ENCODE peak calls at places on chromosomes 2 and 18, in seven cellular contexts. One of them, this sample, is unnamed. For H3K4me1 and H3K27me3, the result is how much of the 10 kb centered on the place peaks cover.

GRCh38 chr2:42036413-42036812 is 11.4 kb upstream of the PKDCC start:
- DNase-seq in SK-N-SH: no peak
- DNase-seq in HepG2: no peak
- DNase-seq in HCT116: no peak
- DNase-seq in K562: no peak
- DNase-seq in H1: no peak
- DNase-seq in GM12878: no peak
- DNase-seq in this sample: no peak

GRCh38 chr2:237441605-237442004 is 27.6 kb upstream of the COL6A3 start:
- DNase-seq in SK-N-SH: peak
- DNase-seq in HepG2: no peak
- DNase-seq in HCT116: no peak
- DNase-seq in K562: no peak
- DNase-seq in H1: no peak
- DNase-seq in GM12878: no peak
- DNase-seq in this sample: no peak

GRCh38 chr2:40343904-40344303 is 108.0 kb downstream of the SLC8A1 start:
- DNase-seq in SK-N-SH: no peak
- DNase-seq in HepG2: no peak
- DNase-seq in HCT116: no peak
- DNase-seq in K562: no peak
- DNase-seq in H1: no peak
- DNase-seq in GM12878: no peak
- DNase-seq in this sample: no peak

GRCh38 chr18:76875390-76876330 is 53.3 kb downstream of the ZNF236 start:
- DNase-seq in SK-N-SH: peak
- DNase-seq in HepG2: peak
- DNase-seq in HCT116: peak
- DNase-seq in K562: peak
- DNase-seq in H1: peak
- DNase-seq in GM12878: no peak
- DNase-seq in this sample: peak

GRCh38 chr2:67342394-67342793 is 54.7 kb upstream of the ETAA1 start:
- DNase-seq in SK-N-SH: no peak
- DNase-seq in HepG2: no peak
- DNase-seq in HCT116: no peak
- DNase-seq in K562: no peak
- DNase-seq in H1: no peak
- DNase-seq in GM12878: no peak
- DNase-seq in this sample: no peak

GRCh38 chr2:18849841-18850578 is 260.6 kb upstream of the NT5C1B start:
- DNase-seq in SK-N-SH: no peak
- DNase-seq in HepG2: no peak
- DNase-seq in HCT116: no peak
- DNase-seq in K562: no peak
- DNase-seq in H1: no peak
- DNase-seq in GM12878: no peak
- DNase-seq in this sample: no peak

GRCh38 chr2:30934071-30934470 is 126.8 kb upstream of the CAPN13 start:
- DNase-seq in SK-N-SH: no peak
- DNase-seq in HepG2: no peak
- DNase-seq in HCT116: no peak
- DNase-seq in K562: no peak
- DNase-seq in H1: no peak
- DNase-seq in GM12878: no peak
- DNase-seq in this sample: no peak

GRCh38 chr18:44818668-44819403 is 138.1 kb downstream of the SETBP1 start:
- DNase-seq in SK-N-SH: no peak
- DNase-seq in HepG2: no peak
- DNase-seq in HCT116: no peak
- DNase-seq in K562: no peak
- DNase-seq in H1: no peak
- DNase-seq in GM12878: no peak
- DNase-seq in this sample: no peak

GRCh38 chr2:1586946-1587840 is 157.1 kb downstream of the PXDN start:
- DNase-seq in SK-N-SH: no peak
- DNase-seq in HepG2: no peak
- DNase-seq in HCT116: no peak
- DNase-seq in K562: no peak
- DNase-seq in H1: no peak
- DNase-seq in GM12878: no peak
- DNase-seq in this sample: no peak

GRCh38 chr2:10534514-10535250 is 86.6 kb upstream of the ODC1 start:
- DNase-seq in SK-N-SH: no peak
- DNase-seq in HepG2: peak
- DNase-seq in HCT116: no peak
- DNase-seq in K562: no peak
- DNase-seq in H1: no peak
- DNase-seq in GM12878: no peak
- DNase-seq in this sample: no peak

GRCh38 chr2:143841935-143842334 is 678.0 kb downstream of the ZEB2 start:
- DNase-seq in SK-N-SH: peak
- DNase-seq in HepG2: no peak
- DNase-seq in HCT116: no peak
- DNase-seq in K562: no peak
- DNase-seq in H1: no peak
- DNase-seq in GM12878: no peak
- DNase-seq in this sample: no peak

GRCh38 chr2:171319164-171319810 is 114.5 kb downstream of the METTL8 start:
- DNase-seq in SK-N-SH: no peak
- DNase-seq in HepG2: no peak
- DNase-seq in HCT116: no peak
- DNase-seq in K562: no peak
- DNase-seq in H1: peak
- DNase-seq in GM12878: peak
- DNase-seq in this sample: no peak

DNA sequence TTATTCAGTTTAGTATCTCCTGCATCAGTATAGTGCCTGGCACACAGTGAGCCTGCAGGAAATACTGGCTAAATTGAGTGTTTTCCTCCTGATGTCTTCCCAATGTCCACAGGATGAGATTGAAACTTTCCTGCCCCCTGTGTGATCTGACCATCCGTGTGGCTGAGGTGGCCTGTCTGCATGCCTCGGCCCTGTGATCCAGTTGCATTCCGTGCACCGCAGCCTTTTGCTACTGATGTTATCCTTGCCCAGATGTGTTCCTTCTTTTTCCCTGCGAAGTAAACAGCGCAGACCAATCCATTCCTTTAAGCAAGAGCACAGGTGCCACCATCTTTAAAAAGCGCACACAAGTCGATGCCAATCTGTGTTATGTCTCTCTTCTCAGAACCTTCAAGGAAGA is 462.6 kb downstream of the PTPRM start:
- DNase-seq in SK-N-SH: no peak
- DNase-seq in HepG2: no peak
- DNase-seq in HCT116: no peak
- DNase-seq in K562: no peak
- DNase-seq in H1: no peak
- DNase-seq in GM12878: no peak
- DNase-seq in this sample: no peak
- H3K4me1 ChIP-seq in SK-N-SH: under half
- H3K4me1 ChIP-seq in HepG2: under half
- H3K4me1 ChIP-seq in HCT116: under half
- H3K4me1 ChIP-seq in K562: under half
- H3K4me1 ChIP-seq in H1: under half
- H3K4me1 ChIP-seq in GM12878: under half
- H3K4me1 ChIP-seq in this sample: under half

DNA sequence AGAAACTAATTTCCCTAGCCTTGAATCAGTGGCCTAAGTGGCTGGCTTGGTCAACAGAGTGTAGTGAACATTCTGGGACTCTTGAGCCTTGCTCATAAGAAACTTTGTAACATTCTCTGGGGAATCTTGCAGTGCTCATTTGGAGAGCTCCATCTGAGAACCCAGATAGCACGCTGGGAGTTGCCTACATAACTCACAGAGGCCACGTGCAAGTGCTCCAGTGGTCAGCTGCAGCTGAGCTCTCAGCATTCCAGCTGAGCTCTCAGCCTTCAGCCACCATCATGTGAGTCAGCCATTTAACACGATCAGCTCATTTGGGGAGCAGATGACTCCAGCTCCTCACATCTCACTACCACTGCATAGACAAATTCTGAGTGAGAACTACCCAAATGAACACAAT is 25.5 kb upstream of the CTNNA2 start:
- DNase-seq in SK-N-SH: no peak
- DNase-seq in HepG2: no peak
- DNase-seq in HCT116: no peak
- DNase-seq in K562: no peak
- DNase-seq in H1: no peak
- DNase-seq in GM12878: no peak
- DNase-seq in this sample: no peak
- TF ChIP-seq SIN3A in SK-N-SH: no peak
- TF ChIP-seq SIN3A in HepG2: no peak
- TF ChIP-seq SIN3A in HCT116: no peak
- TF ChIP-seq SIN3A in K562: no peak
- TF ChIP-seq SIN3A in H1: no peak
- TF ChIP-seq SIN3A in GM12878: no peak
- TF ChIP-seq SIN3A in this sample: no peak

GRCh38 chr2:215746507-215747243 is 266.7 kb downstream of the MREG start:
- DNase-seq in SK-N-SH: no peak
- DNase-seq in HepG2: no peak
- DNase-seq in HCT116: no peak
- DNase-seq in K562: no peak
- DNase-seq in H1: no peak
- DNase-seq in GM12878: no peak
- DNase-seq in this sample: no peak
- H3K27me3 ChIP-seq in SK-N-SH: under half
- H3K27me3 ChIP-seq in HepG2: under half
- H3K27me3 ChIP-seq in HCT116: under half
- H3K27me3 ChIP-seq in K562: under half
- H3K27me3 ChIP-seq in H1: under half
- H3K27me3 ChIP-seq in GM12878: under half
- H3K27me3 ChIP-seq in this sample: under half

GRCh38 chr2:74860079-74860478 is 26.2 kb downstream of the HK2 start:
- DNase-seq in SK-N-SH: no peak
- DNase-seq in HepG2: no peak
- DNase-seq in HCT116: no peak
- DNase-seq in K562: no peak
- DNase-seq in H1: no peak
- DNase-seq in GM12878: no peak
- DNase-seq in this sample: no peak
- H3K4me1 ChIP-seq in SK-N-SH: under half
- H3K4me1 ChIP-seq in HepG2: half or more
- H3K4me1 ChIP-seq in HCT116: under half
- H3K4me1 ChIP-seq in K562: under half
- H3K4me1 ChIP-seq in H1: under half
- H3K4me1 ChIP-seq in GM12878: under half
- H3K4me1 ChIP-seq in this sample: under half

GRCh38 chr2:217662984-217663602 is 339.7 kb downstream of the TNS1 start:
- DNase-seq in SK-N-SH: no peak
- DNase-seq in HepG2: no peak
- DNase-seq in HCT116: no peak
- DNase-seq in K562: no peak
- DNase-seq in H1: no peak
- DNase-seq in GM12878: no peak
- DNase-seq in this sample: no peak

GRCh38 chr2:217660423-217660822 is 342.4 kb downstream of the TNS1 start:
- DNase-seq in SK-N-SH: no peak
- DNase-seq in HepG2: no peak
- DNase-seq in HCT116: no peak
- DNase-seq in K562: no peak
- DNase-seq in H1: no peak
- DNase-seq in GM12878: no peak
- DNase-seq in this sample: no peak

GRCh38 chr2:217657252-217657651 is 345.5 kb downstream of the TNS1 start:
- DNase-seq in SK-N-SH: no peak
- DNase-seq in HepG2: no peak
- DNase-seq in HCT116: no peak
- DNase-seq in K562: no peak
- DNase-seq in H1: no peak
- DNase-seq in GM12878: no peak
- DNase-seq in this sample: no peak

GRCh38 chr2:217664761-217665160 is 338.0 kb downstream of the TNS1 start:
- DNase-seq in SK-N-SH: no peak
- DNase-seq in HepG2: no peak
- DNase-seq in HCT116: no peak
- DNase-seq in K562: no peak
- DNase-seq in H1: no peak
- DNase-seq in GM12878: no peak
- DNase-seq in this sample: no peak

GRCh38 chr2:217661378-217661777 is 341.4 kb downstream of the TNS1 start:
- DNase-seq in SK-N-SH: no peak
- DNase-seq in HepG2: no peak
- DNase-seq in HCT116: no peak
- DNase-seq in K562: no peak
- DNase-seq in H1: no peak
- DNase-seq in GM12878: no peak
- DNase-seq in this sample: no peak
- TF ChIP-seq SIN3A in SK-N-SH: no peak
- TF ChIP-seq SIN3A in HepG2: no peak
- TF ChIP-seq SIN3A in HCT116: no peak
- TF ChIP-seq SIN3A in K562: no peak
- TF ChIP-seq SIN3A in H1: no peak
- TF ChIP-seq SIN3A in GM12878: no peak
- TF ChIP-seq SIN3A in this sample: no peak

GRCh38 chr2:241947876-241948275 is 78.3 kb downstream of the RTP5 start:
- DNase-seq in SK-N-SH: no peak
- DNase-seq in HepG2: no peak
- DNase-seq in HCT116: no peak
- DNase-seq in K562: no peak
- DNase-seq in H1: no peak
- DNase-seq in GM12878: no peak
- DNase-seq in this sample: no peak

GRCh38 chr2:241947401-241947800 is 77.9 kb downstream of the RTP5 start:
- DNase-seq in SK-N-SH: no peak
- DNase-seq in HepG2: no peak
- DNase-seq in HCT116: no peak
- DNase-seq in K562: no peak
- DNase-seq in H1: no peak
- DNase-seq in GM12878: no peak
- DNase-seq in this sample: no peak

GRCh38 chr2:241945803-241946202 is 76.3 kb downstream of the RTP5 start:
- DNase-seq in SK-N-SH: no peak
- DNase-seq in HepG2: no peak
- DNase-seq in HCT116: no peak
- DNase-seq in K562: no peak
- DNase-seq in H1: no peak
- DNase-seq in GM12878: no peak
- DNase-seq in this sample: no peak

GRCh38 chr2:241946306-241947003 is 76.9 kb downstream of the RTP5 start:
- DNase-seq in SK-N-SH: no peak
- DNase-seq in HepG2: no peak
- DNase-seq in HCT116: no peak
- DNase-seq in K562: no peak
- DNase-seq in H1: no peak
- DNase-seq in GM12878: no peak
- DNase-seq in this sample: no peak

GRCh38 chr2:241947004-241947350 is 77.4 kb downstream of the RTP5 start:
- DNase-seq in SK-N-SH: no peak
- DNase-seq in HepG2: no peak
- DNase-seq in HCT116: no peak
- DNase-seq in K562: no peak
- DNase-seq in H1: no peak
- DNase-seq in GM12878: no peak
- DNase-seq in this sample: no peak
- H3K27me3 ChIP-seq in SK-N-SH: under half
- H3K27me3 ChIP-seq in HepG2: under half
- H3K27me3 ChIP-seq in HCT116: under half
- H3K27me3 ChIP-seq in K562: under half
- H3K27me3 ChIP-seq in H1: under half
- H3K27me3 ChIP-seq in GM12878: under half
- H3K27me3 ChIP-seq in this sample: under half